ENCODE peak calls at places on chromosomes 7 and 10, in five cellular contexts. One of them, this sample, is unnamed.

GRCh38 chr7:131501422-131501821 is 55.0 kb downstream of the PODXL start:
- DNase-seq in fibroblast of mammary gland: peak
- DNase-seq in right atrium auricular region: no peak
- DNase-seq in osteocyte: no peak
- DNase-seq in H9: no peak
- DNase-seq in this sample: no peak

GRCh38 chr7:118195837-118196474 is 12.0 kb downstream of the LSM8 start:
- DNase-seq in fibroblast of mammary gland: peak
- DNase-seq in H9: no peak
- DNase-seq in right atrium auricular region: no peak
- DNase-seq in osteocyte: no peak
- DNase-seq in this sample: no peak

GRCh38 chr7:32586291-32587221 is 91.3 kb downstream of the AVL9 start:
- DNase-seq in right atrium auricular region: no peak
- DNase-seq in fibroblast of mammary gland: peak
- DNase-seq in H9: no peak
- DNase-seq in osteocyte: no peak
- DNase-seq in this sample: no peak

GRCh38 chr7:1530946-1531262 is 402 bp downstream of the MAFK start:
- DNase-seq in fibroblast of mammary gland: no peak
- DNase-seq in osteocyte: no peak
- DNase-seq in right atrium auricular region: no peak
- DNase-seq in H9: no peak
- DNase-seq in this sample: no peak

GRCh38 chr10:7484456-7485266 is 73.8 kb upstream of the SFMBT2 start:
- DNase-seq in right atrium auricular region: no peak
- DNase-seq in fibroblast of mammary gland: no peak
- DNase-seq in osteocyte: no peak
- DNase-seq in H9: no peak
- DNase-seq in this sample: no peak

GRCh38 chr7:94856643-94857042 is 50.8 kb upstream of the PPP1R9A start:
- DNase-seq in fibroblast of mammary gland: peak
- DNase-seq in right atrium auricular region: no peak
- DNase-seq in osteocyte: no peak
- DNase-seq in H9: no peak
- DNase-seq in this sample: no peak

GRCh38 chr7:44177570-44178131 is 11.6 kb downstream of the GCK start:
- DNase-seq in osteocyte: peak
- DNase-seq in fibroblast of mammary gland: peak
- DNase-seq in right atrium auricular region: no peak
- DNase-seq in H9: peak
- DNase-seq in this sample: no peak

GRCh38 chr10:12981570-12981969 is 19.9 kb downstream of the CCDC3 start:
- DNase-seq in fibroblast of mammary gland: peak
- DNase-seq in H9: no peak
- DNase-seq in right atrium auricular region: no peak
- DNase-seq in osteocyte: no peak
- DNase-seq in this sample: no peak

GRCh38 chr10:97873569-97873968 is 23.9 kb downstream of the GOLGA7B start:
- DNase-seq in H9: no peak
- DNase-seq in fibroblast of mammary gland: no peak
- DNase-seq in right atrium auricular region: no peak
- DNase-seq in osteocyte: no peak
- DNase-seq in this sample: no peak

GRCh38 chr10:16976803-16977202 is 152.8 kb downstream of the CUBN start:
- DNase-seq in osteocyte: no peak
- DNase-seq in H9: no peak
- DNase-seq in fibroblast of mammary gland: no peak
- DNase-seq in right atrium auricular region: no peak
- DNase-seq in this sample: no peak

GRCh38 chr10:4947635-4948596 is 15.3 kb upstream of the AKR1C1 start:
- DNase-seq in right atrium auricular region: peak
- DNase-seq in H9: no peak
- DNase-seq in osteocyte: no peak
- DNase-seq in fibroblast of mammary gland: peak
- DNase-seq in this sample: no peak

GRCh38 chr7:51666751-51667150 is 350.1 kb upstream of the COBL start:
- DNase-seq in right atrium auricular region: no peak
- DNase-seq in H9: no peak
- DNase-seq in osteocyte: no peak
- DNase-seq in fibroblast of mammary gland: no peak
- DNase-seq in this sample: no peak

GRCh38 chr7:128879461-128879938 is 16.8 kb downstream of the ATP6V1F start:
- DNase-seq in right atrium auricular region: no peak
- DNase-seq in osteocyte: no peak
- DNase-seq in H9: no peak
- DNase-seq in fibroblast of mammary gland: no peak
- DNase-seq in this sample: no peak

GRCh38 chr7:15323545-15323944 is 238.3 kb downstream of the AGMO start:
- DNase-seq in H9: no peak
- DNase-seq in right atrium auricular region: no peak
- DNase-seq in fibroblast of mammary gland: peak
- DNase-seq in osteocyte: no peak
- DNase-seq in this sample: no peak

GRCh38 chr10:78313636-78314035 is 280.0 kb downstream of the RPS24 start:
- DNase-seq in H9: peak
- DNase-seq in right atrium auricular region: peak
- DNase-seq in fibroblast of mammary gland: no peak
- DNase-seq in osteocyte: peak
- DNase-seq in this sample: no peak

GRCh38 chr7:147700702-147701101 is 889.9 kb upstream of the C7orf33 start:
- DNase-seq in fibroblast of mammary gland: no peak
- DNase-seq in H9: no peak
- DNase-seq in osteocyte: no peak
- DNase-seq in right atrium auricular region: no peak
- DNase-seq in this sample: no peak

DNA sequence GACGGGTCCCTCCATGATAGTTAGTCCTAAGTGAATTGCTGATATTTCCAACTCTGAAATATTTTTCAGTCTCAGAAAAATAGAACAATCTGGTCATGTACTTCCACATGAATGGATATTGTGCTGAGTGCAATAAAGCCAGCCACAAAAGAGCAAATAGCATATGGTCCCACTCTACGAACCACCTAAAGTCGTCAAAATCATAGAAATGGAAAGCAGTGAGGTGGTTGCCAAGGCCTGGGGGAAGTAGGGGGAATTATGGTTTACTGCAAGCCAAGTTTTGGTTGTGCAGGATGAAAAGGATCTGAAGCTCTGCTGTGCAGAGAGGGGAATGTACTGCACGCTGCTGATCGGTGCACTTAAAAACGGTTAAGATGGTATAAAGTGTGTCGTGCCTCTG is 313.8 kb upstream of the ADARB2 start:
- DNase-seq in right atrium auricular region: no peak
- DNase-seq in osteocyte: no peak
- DNase-seq in fibroblast of mammary gland: no peak
- DNase-seq in H9: no peak
- DNase-seq in this sample: no peak
- TF ChIP-seq CTCF in right atrium auricular region: no peak
- TF ChIP-seq CTCF in osteocyte: no peak
- TF ChIP-seq CTCF in fibroblast of mammary gland: no peak
- TF ChIP-seq CTCF in H9: no peak
- TF ChIP-seq CTCF in this sample: no peak

DNA sequence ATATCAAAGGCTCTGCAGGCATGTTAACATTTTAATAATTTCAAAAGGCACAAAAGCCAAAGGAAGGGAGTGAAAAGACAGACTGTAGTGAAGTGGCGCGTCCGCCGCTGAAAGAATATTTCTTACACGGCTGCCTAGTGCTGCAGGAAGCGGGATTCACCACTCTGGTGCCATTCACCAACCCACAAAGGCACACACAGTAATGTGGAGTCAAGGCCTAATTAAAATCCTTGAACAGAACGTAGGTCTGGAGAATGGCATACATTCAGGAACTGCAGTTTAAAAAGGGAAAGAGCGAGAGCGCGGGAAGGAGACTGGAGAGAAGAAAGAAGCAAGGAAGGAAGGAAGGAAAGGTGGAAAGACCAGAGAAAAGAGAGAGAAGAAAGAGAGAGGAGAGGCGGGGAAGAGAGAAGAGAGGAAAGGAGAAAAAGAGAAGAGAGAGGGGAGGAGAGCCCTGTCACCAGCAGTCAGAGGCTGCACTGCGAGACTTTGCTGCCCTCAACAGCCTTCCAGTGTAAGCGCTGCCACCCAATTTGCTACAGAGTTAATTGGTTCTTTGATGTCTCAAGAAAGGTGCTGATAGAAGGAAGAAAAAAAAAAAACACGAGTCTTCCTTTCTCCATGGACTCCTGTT is 554.0 kb downstream of the MDFIC start:
- DNase-seq in right atrium auricular region: no peak
- DNase-seq in osteocyte: no peak
- DNase-seq in H9: peak
- DNase-seq in fibroblast of mammary gland: no peak
- DNase-seq in this sample: no peak
- TF ChIP-seq CTCF in right atrium auricular region: peak
- TF ChIP-seq CTCF in osteocyte: peak
- TF ChIP-seq CTCF in H9: peak
- TF ChIP-seq CTCF in fibroblast of mammary gland: no peak
- TF ChIP-seq CTCF in this sample: no peak

DNA sequence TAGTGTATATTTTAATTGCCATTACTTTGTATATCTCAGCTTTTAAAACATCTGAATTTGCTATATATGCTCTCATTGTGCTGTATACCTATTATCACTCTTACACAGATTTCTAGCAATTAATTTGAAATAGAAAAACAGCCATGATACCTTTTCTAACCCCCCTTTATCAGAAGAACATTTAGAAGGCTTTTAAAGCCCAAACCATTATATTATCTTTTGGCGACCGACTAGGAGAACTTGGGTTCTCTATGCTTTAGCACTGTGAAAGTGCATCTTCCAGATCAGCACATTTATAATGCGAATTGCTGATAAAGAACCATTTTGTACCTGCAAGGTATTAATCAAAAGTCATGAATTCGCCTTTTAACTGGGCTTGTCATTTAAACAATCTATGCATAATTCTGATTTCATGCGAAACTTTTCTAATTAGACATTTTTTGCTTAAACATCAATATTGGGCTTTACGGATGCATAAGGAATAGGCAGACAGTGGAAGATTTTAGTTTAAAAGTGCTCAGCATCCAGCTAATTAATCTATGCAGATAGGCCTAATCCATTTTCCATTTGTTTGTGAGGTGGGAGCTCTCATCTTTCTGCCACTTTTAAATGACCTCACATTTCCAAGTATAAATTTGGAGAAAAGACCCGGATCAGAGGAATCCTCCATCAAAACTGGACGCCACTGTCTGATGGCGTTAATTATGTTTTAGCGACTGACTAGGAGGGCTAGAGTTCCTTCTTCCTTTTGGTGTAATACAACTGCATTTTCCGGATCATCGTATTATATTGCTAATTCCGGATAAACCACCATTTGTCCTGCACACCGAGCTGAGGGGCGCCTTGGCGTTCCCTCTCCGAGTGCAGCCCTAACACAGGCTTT is 1.1 kb upstream of the MLLT10 start:
- DNase-seq in H9: no peak
- DNase-seq in right atrium auricular region: no peak
- DNase-seq in fibroblast of mammary gland: no peak
- DNase-seq in osteocyte: no peak
- DNase-seq in this sample: no peak
- TF ChIP-seq CTCF in H9: no peak
- TF ChIP-seq CTCF in right atrium auricular region: no peak
- TF ChIP-seq CTCF in fibroblast of mammary gland: no peak
- TF ChIP-seq CTCF in osteocyte: no peak
- TF ChIP-seq CTCF in this sample: no peak

DNA sequence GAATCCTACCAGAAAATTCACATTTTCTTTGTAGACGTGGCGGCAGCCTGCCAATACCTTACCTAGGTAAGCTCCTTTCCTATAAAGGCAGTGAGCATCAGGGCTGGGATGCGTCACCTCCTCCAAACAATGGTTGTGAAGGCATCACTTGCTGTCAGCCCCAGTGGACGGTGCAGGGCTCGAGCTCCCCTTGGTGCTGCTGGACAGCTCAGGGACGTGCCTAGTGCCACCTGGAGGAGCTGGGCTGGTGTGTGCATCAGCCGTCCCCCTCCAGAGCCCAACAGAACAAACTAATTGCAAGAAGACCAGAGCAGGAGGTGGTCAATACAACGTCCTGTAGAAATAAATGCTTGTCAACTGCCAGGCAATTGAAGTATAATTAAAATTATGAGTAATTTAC is 517.5 kb upstream of the FOXK1 start:
- DNase-seq in right atrium auricular region: no peak
- DNase-seq in osteocyte: no peak
- DNase-seq in H9: peak
- DNase-seq in fibroblast of mammary gland: no peak
- DNase-seq in this sample: no peak
- TF ChIP-seq CTCF in right atrium auricular region: no peak
- TF ChIP-seq CTCF in osteocyte: no peak
- TF ChIP-seq CTCF in H9: peak
- TF ChIP-seq CTCF in fibroblast of mammary gland: no peak
- TF ChIP-seq CTCF in this sample: no peak

DNA sequence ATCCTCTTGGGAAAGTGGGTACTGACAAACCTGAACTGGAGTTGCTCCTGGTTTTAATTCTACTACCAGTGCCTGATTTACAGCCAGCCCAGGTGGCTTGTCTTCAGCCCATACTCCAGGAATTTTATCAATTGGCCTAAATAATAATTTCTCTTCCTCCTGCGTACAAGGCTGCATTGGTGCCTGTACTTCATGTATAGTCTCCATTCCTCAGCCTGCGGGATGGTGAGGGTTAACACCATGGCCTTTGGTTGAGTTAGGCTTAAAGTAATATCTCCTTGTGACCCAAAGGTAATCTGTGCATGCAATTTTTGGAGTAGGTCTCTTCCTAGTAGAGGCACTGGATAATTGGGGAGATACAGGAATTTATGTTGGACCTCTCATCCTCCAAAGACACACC is 5.5 kb upstream of the ZNF117 start:
- DNase-seq in fibroblast of mammary gland: no peak
- DNase-seq in osteocyte: no peak
- DNase-seq in H9: no peak
- DNase-seq in right atrium auricular region: no peak
- DNase-seq in this sample: no peak
- TF ChIP-seq CTCF in fibroblast of mammary gland: no peak
- TF ChIP-seq CTCF in osteocyte: no peak
- TF ChIP-seq CTCF in H9: no peak
- TF ChIP-seq CTCF in right atrium auricular region: no peak
- TF ChIP-seq CTCF in this sample: no peak

This sample was measured in vagina.